ENCODE peak calls at places on chromosomes 2 and 18, in ten cellular contexts. D, N, I, S, V, X, O, U, H and B are unnamed samples.

GRCh38 chr18:78912336-78912735 is 67.3 kb upstream of the SALL3 start:
- DNase-seq in D (no peak), N (no peak), I (no peak), S (no peak), V (no peak), X (no peak), O (no peak), U (no peak), H (no peak), B (no peak)

GRCh38 chr2:207165121-207166038 is at the start of gene KLF7:
- DNase-seq in D (peak), N (no peak), I (peak), S (no peak), V (peak), X (peak), O (no peak), U (peak), H (peak), B (peak)

GRCh38 chr18:61034581-61034980 is 298.6 kb upstream of the CDH20 start:
- DNase-seq in D (no peak), N (no peak), I (no peak), S (no peak), V (no peak), X (no peak), O (no peak), U (no peak), H (no peak), B (no peak)

GRCh38 chr18:4870177-4870773 is 326.8 kb downstream of the AKAIN1 start:
- DNase-seq in D (no peak), N (no peak), I (peak), S (no peak), V (no peak), X (no peak), O (no peak), U (no peak), H (no peak), B (no peak)

GRCh38 chr18:31633416-31634330 is 42.0 kb downstream of the TTR start:
- DNase-seq in D (no peak), N (no peak), I (no peak), S (no peak), V (no peak), X (no peak), O (no peak), U (no peak), H (no peak), B (no peak)

GRCh38 chr18:35352778-35353177 is 8.6 kb upstream of the ZNF24 start:
- DNase-seq in D (no peak), N (no peak), I (no peak), S (no peak), V (no peak), X (no peak), O (no peak), U (no peak), H (no peak), B (no peak)

GRCh38 chr2:101999122-101999789 is 7.5 kb downstream of the IL1R2 start:
- DNase-seq in D (no peak), N (no peak), I (peak), S (no peak), V (no peak), X (no peak), O (no peak), U (no peak), H (no peak), B (no peak)

GRCh38 chr2:73968357-73968937 is 16.3 kb upstream of the TET3 start:
- DNase-seq in D (no peak), N (no peak), I (no peak), S (no peak), V (no peak), X (no peak), O (no peak), U (no peak), H (no peak), B (no peak)

GRCh38 chr2:230135126-230135525 is 66.4 kb upstream of the SLC16A14 start:
- DNase-seq in D (no peak), N (no peak), I (no peak), S (no peak), V (no peak), X (no peak), O (no peak), U (no peak), H (no peak), B (no peak)

GRCh38 chr2:23656597-23656973 is 270.3 kb downstream of the ATAD2B start:
- DNase-seq in D (no peak), N (no peak), I (no peak), S (no peak), V (no peak), X (no peak), O (no peak), U (no peak), H (no peak), B (no peak)

GRCh38 chr2:1685957-1686783 is 58.1 kb downstream of the PXDN start:
- DNase-seq in D (peak), N (no peak), I (peak), S (no peak), V (no peak), X (no peak), O (no peak), U (peak), H (no peak), B (no peak)

GRCh38 chr2:79882548-79882947 is 369.7 kb downstream of the CTNNA2 start:
- DNase-seq in D (no peak), N (no peak), I (no peak), S (no peak), V (no peak), X (no peak), O (no peak), U (no peak), H (no peak), B (no peak)

GRCh38 chr2:226118471-226119429 is 680.9 kb downstream of the IRS1 start:
- DNase-seq in D (peak), N (peak), I (peak), S (peak), V (no peak), X (peak), O (no peak), U (peak), H (no peak), B (no peak)

GRCh38 chr2:10123281-10123680 is 742 bp downstream of the RRM2 start:
- DNase-seq in D (no peak), N (no peak), I (no peak), S (no peak), V (no peak), X (no peak), O (no peak), U (no peak), H (no peak), B (no peak)

GRCh38 chr2:41836944-41837343 is 210.9 kb upstream of the PKDCC start:
- DNase-seq in D (peak), N (no peak), I (peak), S (no peak), V (no peak), X (no peak), O (peak), U (peak), H (peak), B (no peak)

GRCh38 chr2:171342014-171342413 is 91.8 kb downstream of the METTL8 start:
- DNase-seq in D (no peak), N (peak), I (no peak), S (no peak), V (no peak), X (no peak), O (no peak), U (peak), H (no peak), B (no peak)

GRCh38 chr2:63000801-63001200 is 49.8 kb upstream of the OTX1 start:
- DNase-seq in D (no peak), N (no peak), I (no peak), S (no peak), V (no peak), X (no peak), O (no peak), U (peak), H (no peak), B (no peak)

GRCh38 chr2:176398783-176399182 is 129.5 kb downstream of the MTX2 start:
- DNase-seq in D (no peak), N (peak), I (no peak), S (no peak), V (no peak), X (no peak), O (no peak), U (peak), H (no peak), B (no peak)

GRCh38 chr2:70381821-70382220 is 80.0 kb upstream of the FAM136A start:
- DNase-seq in D (peak), N (peak), I (no peak), S (no peak), V (no peak), X (no peak), O (no peak), U (peak), H (no peak), B (no peak)

GRCh38 chr2:160214461-160215055 is 14.5 kb upstream of the ITGB6 start:
- DNase-seq in D (peak), N (peak), I (peak), S (no peak), V (no peak), X (no peak), O (no peak), U (peak), H (no peak), B (no peak)

GRCh38 chr2:203033395-203033794 is 18.7 kb downstream of the NBEAL1 start:
- DNase-seq in D (no peak), N (no peak), I (no peak), S (no peak), V (no peak), X (no peak), O (no peak), U (no peak), H (no peak), B (no peak)

GRCh38 chr2:74703373-74703772 is 49.3 kb downstream of the SEMA4F start:
- DNase-seq in D (no peak), N (no peak), I (no peak), S (no peak), V (no peak), X (no peak), O (no peak), U (no peak), H (no peak), B (no peak)